ENCODE peak calls at places on chromosomes 11 and 22, in four cellular contexts. One of them, this sample, is unnamed.

GRCh38 chr11:14518820-14519219 is 1.4 kb downstream of the PSMA1 start:
- DNase-seq in Panc1: no peak
- DNase-seq in K562: no peak
- DNase-seq in HepG2: no peak
- DNase-seq in this sample: no peak

GRCh38 chr22:35609761-35610160 is 7.4 kb downstream of the MB start:
- DNase-seq in K562: no peak
- DNase-seq in Panc1: no peak
- DNase-seq in HepG2: no peak
- DNase-seq in this sample: no peak

GRCh38 chr11:35907648-35908431 is 36.0 kb upstream of the LDLRAD3 start:
- DNase-seq in Panc1: peak
- DNase-seq in K562: no peak
- DNase-seq in HepG2: no peak
- DNase-seq in this sample: peak

GRCh38 chr22:28332410-28332809 is 347.2 kb downstream of the TTC28 start:
- DNase-seq in HepG2: no peak
- DNase-seq in Panc1: no peak
- DNase-seq in K562: no peak
- DNase-seq in this sample: no peak

GRCh38 chr11:75328426-75329277 is 22.8 kb downstream of the ARRB1 start:
- DNase-seq in HepG2: peak
- DNase-seq in Panc1: peak
- DNase-seq in K562: peak
- DNase-seq in this sample: peak

GRCh38 chr22:47450876-47451475 is 688.5 kb downstream of the TBC1D22A start:
- DNase-seq in HepG2: no peak
- DNase-seq in K562: no peak
- DNase-seq in Panc1: no peak
- DNase-seq in this sample: no peak

GRCh38 chr11:122241561-122241960 is 125.5 kb upstream of the BLID start:
- DNase-seq in K562: no peak
- DNase-seq in Panc1: no peak
- DNase-seq in HepG2: no peak
- DNase-seq in this sample: no peak

GRCh38 chr11:68408512-68408911 is 52.0 kb upstream of the PPP6R3 start:
- DNase-seq in HepG2: no peak
- DNase-seq in K562: no peak
- DNase-seq in Panc1: no peak
- DNase-seq in this sample: no peak

GRCh38 chr22:38572065-38572464 is 2.1 kb upstream of the DMC1 start:
- DNase-seq in HepG2: peak
- DNase-seq in Panc1: no peak
- DNase-seq in K562: peak
- DNase-seq in this sample: peak

GRCh38 chr11:8390851-8391612 is 127.4 kb upstream of the LMO1 start:
- DNase-seq in K562: no peak
- DNase-seq in HepG2: no peak
- DNase-seq in Panc1: no peak
- DNase-seq in this sample: no peak

GRCh38 chr11:74678041-74678440 is 53.2 kb downstream of the CHRDL2 start:
- DNase-seq in HepG2: no peak
- DNase-seq in K562: no peak
- DNase-seq in Panc1: no peak
- DNase-seq in this sample: no peak

GRCh38 chr22:36588285-36588684 is 59.3 kb upstream of the EIF3D start:
- DNase-seq in HepG2: no peak
- DNase-seq in K562: peak
- DNase-seq in Panc1: no peak
- DNase-seq in this sample: no peak

GRCh38 chr11:12724301-12725046 is 50.3 kb downstream of the TEAD1 start:
- DNase-seq in Panc1: no peak
- DNase-seq in HepG2: peak
- DNase-seq in K562: peak
- DNase-seq in this sample: peak

GRCh38 chr11:13668957-13669521 is 571 bp downstream of the FAR1 start:
- DNase-seq in HepG2: no peak
- DNase-seq in Panc1: no peak
- DNase-seq in K562: peak
- DNase-seq in this sample: no peak

GRCh38 chr11:66112640-66113098 is 42.6 kb downstream of the PACS1 start:
- DNase-seq in Panc1: no peak
- DNase-seq in K562: no peak
- DNase-seq in HepG2: no peak
- DNase-seq in this sample: no peak

GRCh38 chr11:93921695-93922468 is 71.5 kb upstream of the VSTM5 start:
- DNase-seq in K562: peak
- DNase-seq in HepG2: peak
- DNase-seq in Panc1: peak
- DNase-seq in this sample: peak

GRCh38 chr11:93501856-93502255 is 41.3 kb downstream of the SMCO4 start:
- DNase-seq in Panc1: no peak
- DNase-seq in K562: no peak
- DNase-seq in HepG2: no peak
- DNase-seq in this sample: no peak

GRCh38 chr22:30429887-30430286 is 4.3 kb downstream of the MTFP1 start:
- DNase-seq in HepG2: no peak
- DNase-seq in K562: no peak
- DNase-seq in Panc1: no peak
- DNase-seq in this sample: no peak

GRCh38 chr11:32931605-32932004 is 39.0 kb downstream of the QSER1 start:
- DNase-seq in Panc1: no peak
- DNase-seq in HepG2: no peak
- DNase-seq in K562: peak
- DNase-seq in this sample: no peak

GRCh38 chr11:130839950-130840666 is 76.2 kb downstream of the SNX19 start:
- DNase-seq in Panc1: no peak
- DNase-seq in K562: no peak
- DNase-seq in HepG2: no peak
- DNase-seq in this sample: no peak

GRCh38 chr22:31625661-31626426 is 36.2 kb downstream of the PISD start:
- DNase-seq in K562: peak
- DNase-seq in Panc1: no peak
- DNase-seq in HepG2: no peak
- DNase-seq in this sample: no peak

GRCh38 chr11:23903044-23903704 is 593.7 kb upstream of the LUZP2 start:
- DNase-seq in HepG2: peak
- DNase-seq in Panc1: peak
- DNase-seq in K562: no peak
- DNase-seq in this sample: no peak

DNA sequence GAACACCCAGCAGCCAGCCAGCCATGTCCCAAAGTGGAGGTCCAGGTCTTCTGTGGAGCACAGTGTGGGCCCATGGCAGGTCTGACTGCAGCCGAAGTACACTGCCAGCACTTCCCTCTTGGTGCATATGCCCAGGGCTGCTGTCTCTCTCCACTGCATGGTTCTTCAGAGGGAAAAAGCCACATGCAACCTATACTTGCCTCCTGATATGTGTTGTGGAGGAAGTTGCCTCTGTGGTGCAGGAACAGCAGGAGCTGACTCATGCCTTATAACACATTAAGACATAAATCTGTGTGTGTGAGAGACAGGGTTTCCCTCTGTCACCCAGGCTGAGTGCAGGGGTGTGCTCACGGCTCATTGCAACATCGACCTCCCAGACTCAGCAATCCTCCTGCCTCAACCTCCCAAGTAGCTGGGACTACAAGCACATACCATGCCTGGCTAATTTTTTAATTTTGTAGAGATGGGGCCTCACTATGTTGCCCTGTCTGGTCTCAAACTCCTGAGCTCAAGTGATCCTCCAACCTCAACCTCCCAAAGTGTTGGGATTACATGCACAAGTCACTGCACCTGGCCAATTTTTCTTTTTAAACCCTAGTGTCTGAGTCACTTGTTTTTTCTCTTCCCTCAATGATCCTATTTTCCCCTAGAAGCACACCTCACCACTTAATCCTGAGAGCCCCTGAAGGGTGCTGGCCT is 98.8 kb downstream of the MPPED2 start:
- DNase-seq in HepG2: no peak
- DNase-seq in K562: no peak
- DNase-seq in Panc1: no peak
- DNase-seq in this sample: no peak
- TF ChIP-seq TCF7L2 in HepG2: no peak
- TF ChIP-seq TCF7L2 in K562: no peak
- TF ChIP-seq TCF7L2 in Panc1: no peak
- TF ChIP-seq TCF7L2 in this sample: no peak

GRCh38 chr22:50174382-50175190 is 4.1 kb downstream of the PANX2 start:
- DNase-seq in K562: no peak
- DNase-seq in Panc1: no peak
- DNase-seq in HepG2: no peak
- DNase-seq in this sample: no peak
- TF ChIP-seq TCF7L2 in K562: no peak
- TF ChIP-seq TCF7L2 in Panc1: no peak
- TF ChIP-seq TCF7L2 in HepG2: no peak
- TF ChIP-seq TCF7L2 in this sample: no peak

GRCh38 chr11:124672531-124673215 is 866 bp downstream of the SIAE start:
- DNase-seq in K562: peak
- DNase-seq in Panc1: no peak
- DNase-seq in HepG2: no peak
- DNase-seq in this sample: no peak

GRCh38 chr11:124673333-124674167 is at the start of the genes SIAE and SPA17:
- DNase-seq in Panc1: peak
- DNase-seq in K562: peak
- DNase-seq in HepG2: peak
- DNase-seq in this sample: peak

GRCh38 chr11:124674571-124674970 is 867 bp downstream of the SPA17 start:
- DNase-seq in Panc1: no peak
- DNase-seq in K562: no peak
- DNase-seq in HepG2: no peak
- DNase-seq in this sample: no peak

GRCh38 chr11:124676386-124676785 is 2.7 kb downstream of the SPA17 start:
- DNase-seq in Panc1: no peak
- DNase-seq in HepG2: no peak
- DNase-seq in K562: no peak
- DNase-seq in this sample: no peak

GRCh38 chr11:124674168-124674517 is 439 bp downstream of the SPA17 start:
- DNase-seq in Panc1: no peak
- DNase-seq in K562: no peak
- DNase-seq in HepG2: no peak
- DNase-seq in this sample: no peak
- TF ChIP-seq TCF7L2 in Panc1: no peak
- TF ChIP-seq TCF7L2 in K562: no peak
- TF ChIP-seq TCF7L2 in HepG2: no peak
- TF ChIP-seq TCF7L2 in this sample: no peak

DNA sequence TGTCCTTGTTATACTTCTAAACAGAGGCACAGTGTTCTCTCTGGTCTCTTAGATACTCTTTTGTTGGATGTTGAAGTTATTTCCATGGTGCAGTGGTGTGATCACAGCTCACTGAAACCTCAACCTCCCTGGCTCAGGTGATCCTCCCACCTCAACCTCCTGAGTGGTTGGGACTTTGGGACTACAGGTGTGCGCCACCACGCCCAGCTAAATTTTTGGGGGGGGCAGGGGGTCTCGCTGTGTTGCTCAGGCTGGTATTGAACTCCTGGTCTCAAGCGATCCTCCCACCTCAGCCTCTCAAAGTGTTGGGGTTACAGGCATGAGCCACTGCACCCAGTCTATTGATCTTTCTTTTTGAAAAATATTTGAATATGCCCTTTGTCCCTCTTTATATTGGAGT is 14.9 kb downstream of the ZNF74 start:
- DNase-seq in K562: no peak
- DNase-seq in Panc1: no peak
- DNase-seq in HepG2: no peak
- DNase-seq in this sample: no peak
- TF ChIP-seq TCF7L2 in K562: no peak
- TF ChIP-seq TCF7L2 in Panc1: no peak
- TF ChIP-seq TCF7L2 in HepG2: no peak
- TF ChIP-seq TCF7L2 in this sample: no peak

GRCh38 chr11:63023851-63024648 is 8.4 kb upstream of the SLC22A8 start:
- DNase-seq in Panc1: peak
- DNase-seq in HepG2: peak
- DNase-seq in K562: peak
- DNase-seq in this sample: peak

GRCh38 chr11:63019506-63019905 is 3.9 kb upstream of the SLC22A8 start:
- DNase-seq in K562: no peak
- DNase-seq in Panc1: no peak
- DNase-seq in HepG2: no peak
- DNase-seq in this sample: no peak

GRCh38 chr11:63022422-63022821 is 6.8 kb upstream of the SLC22A8 start:
- DNase-seq in HepG2: no peak
- DNase-seq in K562: peak
- DNase-seq in Panc1: no peak
- DNase-seq in this sample: no peak

GRCh38 chr11:63023415-63023814 is 7.8 kb upstream of the SLC22A8 start:
- DNase-seq in Panc1: no peak
- DNase-seq in HepG2: no peak
- DNase-seq in K562: no peak
- DNase-seq in this sample: no peak

GRCh38 chr11:63020671-63021255 is 5.1 kb upstream of the SLC22A8 start:
- DNase-seq in Panc1: no peak
- DNase-seq in K562: peak
- DNase-seq in HepG2: no peak
- DNase-seq in this sample: peak
- TF ChIP-seq TCF7L2 in Panc1: no peak
- TF ChIP-seq TCF7L2 in K562: no peak
- TF ChIP-seq TCF7L2 in HepG2: no peak
- TF ChIP-seq TCF7L2 in this sample: no peak

DNA sequence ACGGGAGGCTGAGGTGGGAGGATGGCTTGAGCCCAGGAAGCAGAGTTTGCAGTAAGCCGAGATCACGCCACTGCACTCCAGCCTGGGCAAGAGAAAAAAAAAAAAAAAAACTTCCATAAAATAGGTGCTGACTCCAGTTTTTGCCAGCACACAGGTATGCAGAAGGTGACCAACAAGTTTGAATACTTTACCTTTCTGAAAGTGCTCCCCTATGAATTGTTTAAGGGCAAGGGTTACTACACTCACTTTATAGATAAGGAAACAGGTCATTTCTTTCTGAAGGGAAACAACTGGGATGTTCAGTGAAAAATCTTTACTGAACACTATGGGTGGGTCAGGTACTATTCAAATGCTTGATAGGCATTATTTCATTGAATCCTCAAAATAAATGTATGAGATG is 538.5 kb downstream of the INSC start:
- DNase-seq in K562: no peak
- DNase-seq in Panc1: no peak
- DNase-seq in HepG2: no peak
- DNase-seq in this sample: no peak
- TF ChIP-seq TCF7L2 in K562: no peak
- TF ChIP-seq TCF7L2 in Panc1: no peak
- TF ChIP-seq TCF7L2 in HepG2: no peak
- TF ChIP-seq TCF7L2 in this sample: no peak

DNA sequence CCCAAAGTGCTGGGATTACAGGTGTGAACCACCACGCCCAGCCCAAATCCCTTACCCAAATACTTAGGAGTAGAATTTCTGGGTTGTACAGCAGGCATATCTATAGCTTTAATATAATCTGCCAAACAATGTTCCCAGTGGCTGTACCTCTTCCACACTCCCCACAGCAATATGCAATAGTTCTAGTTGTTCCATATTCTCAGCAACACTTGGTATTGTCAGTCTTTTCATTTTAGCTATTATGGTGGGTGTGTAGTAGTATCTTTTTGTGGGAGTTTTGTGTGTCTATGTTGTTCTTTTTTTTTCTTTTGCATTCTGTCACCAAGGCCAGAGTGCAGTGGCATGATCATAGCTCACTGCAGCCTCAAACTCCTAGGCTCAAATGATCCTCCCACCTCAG is 18.8 kb downstream of the SCGB1A1 start:
- DNase-seq in K562: no peak
- DNase-seq in HepG2: no peak
- DNase-seq in Panc1: no peak
- DNase-seq in this sample: no peak
- TF ChIP-seq TCF7L2 in K562: no peak
- TF ChIP-seq TCF7L2 in HepG2: no peak
- TF ChIP-seq TCF7L2 in Panc1: no peak
- TF ChIP-seq TCF7L2 in this sample: no peak